ENCODE peak calls at places on chromosomes 6 and 20, in ten cellular contexts. P is GM20000, Z is psoas muscle, B is mesenchymal stem cell, Q is NCI-H1436, F is posterior cingulate gyrus, U is mucosa of gallbladder, S is frontal cortex, E is GM13977, C is amniotic stem cell. G is an unnamed sample.
A peak's percentile ranks its signal among the peaks of the same experiment; 100 is the strongest.

GRCh38 chr20:43691928-43692524 is 25.1 kb downstream of the MYBL2 start:
- DNase-seq in S (no peak), Z (no peak), P (peak; percentile 74), E (peak; percentile 76), Q (peak; percentile 2), U (peak; percentile 25), C (no peak), F (peak; percentile 26), B (peak; percentile 47), G (peak; percentile 66)

GRCh38 chr6:145310116-145310515 is 425.2 kb downstream of the EPM2A start:
- DNase-seq in C (peak; percentile 29), U (no peak), S (no peak), E (no peak), Q (no peak), F (no peak), Z (no peak), B (peak; percentile 5), P (no peak), G (no peak)

GRCh38 chr6:42232035-42232434 is 14.4 kb upstream of the MRPS10 start:
- DNase-seq in P (no peak), F (no peak), C (no peak), S (no peak), B (no peak), Q (no peak), E (no peak), Z (no peak), U (no peak), G (no peak)

GRCh38 chr20:5001174-5002076 is at the start of gene SLC23A2:
- DNase-seq in E (peak; percentile 89), F (peak; percentile 45), Z (peak; percentile 56), C (no peak), U (peak; percentile 14), B (peak; percentile 36), Q (no peak), S (peak; percentile 82), P (peak; percentile 89), G (peak; percentile 63)

GRCh38 chr6:38588631-38589366 is 50.9 kb downstream of the BTBD9 start:
- DNase-seq in C (no peak), B (peak; percentile 65), U (no peak), E (no peak), S (no peak), Q (no peak), Z (no peak), F (no peak), P (no peak), G (no peak)

GRCh38 chr20:20759132-20759531 is 46.7 kb upstream of the RALGAPA2 start:
- DNase-seq in B (no peak), F (no peak), P (no peak), Q (no peak), C (no peak), Z (no peak), S (no peak), U (peak; percentile 21), E (no peak), G (peak; percentile 63)

GRCh38 chr6:139569561-139569960 is 195.1 kb upstream of the CITED2 start:
- DNase-seq in Z (no peak), P (no peak), C (no peak), B (peak; percentile 61), E (no peak), F (no peak), Q (no peak), U (no peak), S (no peak), G (no peak)

GRCh38 chr6:12343440-12344162 is 53.4 kb downstream of the EDN1 start:
- DNase-seq in Z (no peak), S (no peak), U (peak; percentile 78), P (no peak), F (no peak), E (no peak), Q (no peak), B (no peak), C (no peak), G (peak; percentile 89)

GRCh38 chr20:35463455-35464300 is 8.3 kb downstream of the CEP250 start:
- DNase-seq in Z (no peak), S (peak; percentile 74), Q (peak; percentile 70), U (peak; percentile 67), E (peak; percentile 67), B (peak; percentile 73), P (peak; percentile 64), F (peak; percentile 38), C (peak; percentile 35), G (no peak)

GRCh38 chr20:33444797-33445560 is 1.4 kb upstream of the SNTA1 start:
- DNase-seq in S (no peak), F (no peak), E (no peak), C (no peak), B (no peak), U (no peak), Z (no peak), P (no peak), Q (no peak), G (no peak)

GRCh38 chr6:119586250-119586882 is 236.8 kb upstream of the MAN1A1 start:
- DNase-seq in E (peak; percentile 8), Z (no peak), P (peak; percentile 26), B (no peak), Q (no peak), F (no peak), C (no peak), U (no peak), S (no peak), G (no peak)

GRCh38 chr6:1720620-1721322 is 111.1 kb downstream of the FOXC1 start:
- DNase-seq in P (no peak), Q (no peak), Z (no peak), C (no peak), F (no peak), S (no peak), E (no peak), B (no peak), U (no peak), G (no peak)

GRCh38 chr6:4664911-4665310 is 111.3 kb upstream of the CDYL start:
- DNase-seq in Z (no peak), B (no peak), F (no peak), P (no peak), Q (no peak), E (no peak), S (no peak), C (no peak), U (no peak), G (peak; percentile 5)

GRCh38 chr20:11159728-11160127 is 485.9 kb upstream of the JAG1 start:
- DNase-seq in F (no peak), Q (no peak), S (peak; percentile 16), E (no peak), C (no peak), B (peak; percentile 91), U (peak; percentile 35), Z (no peak), P (no peak), G (no peak)

GRCh38 chr6:94272327-94272726 is 853.0 kb upstream of the EPHA7 start:
- DNase-seq in Z (no peak), F (no peak), E (no peak), S (no peak), P (no peak), U (peak; percentile 11), Q (peak; percentile 29), B (no peak), C (no peak), G (no peak)

GRCh38 chr6:84280639-84281038 is 53.2 kb upstream of the CEP162 start:
- DNase-seq in U (no peak), B (no peak), S (no peak), P (no peak), Z (no peak), C (no peak), Q (no peak), F (no peak), E (no peak), G (no peak)

GRCh38 chr6:13383280-13384163 is 55.2 kb upstream of the TBC1D7 start:
- DNase-seq in S (no peak), Q (no peak), P (peak; percentile 69), U (no peak), F (no peak), Z (no peak), E (peak; percentile 75), C (no peak), B (peak; percentile 50), G (peak; percentile 57)

GRCh38 chr6:39411465-39411864 is 89.0 kb upstream of the KCNK16 start:
- DNase-seq in S (no peak), P (no peak), Q (no peak), Z (no peak), E (no peak), B (peak; percentile 20), U (no peak), F (no peak), C (no peak), G (no peak)

GRCh38 chr6:157966597-157966977 is 15.1 kb upstream of the SYNJ2 start:
- DNase-seq in U (no peak), E (no peak), F (no peak), P (no peak), Z (no peak), B (no peak), C (no peak), Q (no peak), S (no peak), G (no peak)

GRCh38 chr20:22816016-22816415 is 219.1 kb upstream of the SSTR4 start:
- DNase-seq in U (no peak), Q (no peak), S (no peak), P (no peak), C (no peak), F (no peak), E (no peak), Z (no peak), B (no peak), G (no peak)

GRCh38 chr20:33995053-33995816 is 1.5 kb downstream of the RALY start:
- DNase-seq in Z (no peak), C (no peak), S (no peak), E (no peak), Q (no peak), U (no peak), F (no peak), P (no peak), B (peak; percentile 27), G (no peak)

GRCh38 chr20:60693513-60694133 is 558.4 kb upstream of the CDH4 start:
- DNase-seq in Z (no peak), S (no peak), E (no peak), B (no peak), U (no peak), P (no peak), C (no peak), F (no peak), Q (no peak), G (no peak)

GRCh38 chr6:33030245-33030644 is 20.9 kb upstream of the HLA-DOA start:
- DNase-seq in S (no peak), U (no peak), C (no peak), F (no peak), Q (no peak), E (no peak), Z (no peak), P (no peak), B (no peak), G (no peak)

GRCh38 chr6:72724545-72724944 is 102.7 kb downstream of the KCNQ5 start:
- DNase-seq in F (no peak), C (no peak), Q (no peak), U (no peak), Z (no peak), E (peak; percentile 35), P (peak; percentile 24), B (no peak), S (no peak), G (no peak)

GRCh38 chr6:79455446-79455845 is 81.8 kb downstream of the LCA5 start:
- DNase-seq in U (no peak), Q (no peak), E (no peak), P (no peak), C (no peak), Z (no peak), B (no peak), F (no peak), S (no peak), G (no peak)

GRCh38 chr20:56710577-56711465 is 81.7 kb downstream of the TFAP2C start:
- DNase-seq in P (no peak), E (no peak), Z (no peak), C (no peak), S (no peak), U (no peak), B (peak; percentile 63), F (no peak), Q (no peak), G (no peak)

GRCh38 chr6:168562576-168563151 is 121.7 kb downstream of the SMOC2 start:
- DNase-seq in Z (no peak), Q (no peak), S (no peak), F (no peak), U (no peak), E (no peak), P (no peak), B (no peak), C (no peak), G (no peak)

GRCh38 chr20:35952480-35953410 is 1.6 kb downstream of the SCAND1 start:
- DNase-seq in P (no peak), S (no peak), E (no peak), B (peak; percentile 58), F (no peak), U (no peak), C (no peak), Q (no peak), Z (no peak), G (no peak)